ENCODE peak calls at places on chromosome 3, in four cellular contexts. V, H, G and S are unnamed samples.

GRCh38 chr3:81998139-81998755 is 236.8 kb upstream of the GBE1 start:
- DNase-seq in V (no peak), H (no peak), G (peak), S (peak)

GRCh38 chr3:49415931-49416601 is 3.8 kb downstream of the TCTA start:
- DNase-seq in V (no peak), H (peak), G (no peak), S (no peak)

GRCh38 chr3:25182794-25183193 is 245.3 kb upstream of the RARB start:
- DNase-seq in V (no peak), H (no peak), G (no peak), S (no peak)

GRCh38 chr3:155704771-155705559 is 39.9 kb downstream of the PLCH1 start:
- DNase-seq in V (no peak), H (no peak), G (peak), S (no peak)

GRCh38 chr3:17032407-17033034 is 147.8 kb downstream of the PLCL2 start:
- DNase-seq in V (no peak), H (no peak), G (peak), S (no peak)

GRCh38 chr3:106582151-106582550 is 713.3 kb upstream of the CBLB start:
- DNase-seq in V (no peak), H (no peak), G (no peak), S (no peak)

GRCh38 chr3:48273594-48274211 is 32.8 kb downstream of the ZNF589 start:
- DNase-seq in V (peak), H (no peak), G (peak), S (peak)

GRCh38 chr3:136893848-136894443 is 31.9 kb downstream of the NCK1 start:
- DNase-seq in V (no peak), H (no peak), G (peak), S (no peak)

GRCh38 chr3:129608087-129608935 is 1.8 kb upstream of the PLXND1 start:
- DNase-seq in V (no peak), H (no peak), G (no peak), S (peak)

GRCh38 chr3:159364511-159364910 is 562.7 kb downstream of the MFSD1 start:
- DNase-seq in V (no peak), H (no peak), G (peak), S (no peak)

GRCh38 chr3:43155464-43156121 is 49.7 kb upstream of the POMGNT2 start:
- DNase-seq in V (no peak), H (peak), G (peak), S (peak)

GRCh38 chr3:14435175-14436011 is 33.0 kb downstream of the SLC6A6 start:
- DNase-seq in V (no peak), H (no peak), G (no peak), S (peak)

GRCh38 chr3:75249005-75249404 is 415.1 kb upstream of the FRG2C start:
- DNase-seq in V (no peak), H (no peak), G (no peak), S (no peak)

GRCh38 chr3:42654331-42655201 is 1.1 kb downstream of the ZBTB47 start:
- DNase-seq in V (no peak), H (peak), G (no peak), S (peak)

GRCh38 chr3:81758275-81758674 is 3.2 kb downstream of the GBE1 start:
- DNase-seq in V (no peak), H (peak), G (peak), S (no peak)

GRCh38 chr3:120440001-120440703 is 10.6 kb downstream of the FSTL1 start:
- DNase-seq in V (no peak), H (no peak), G (peak), S (no peak)

GRCh38 chr3:24259901-24260512 is 234.6 kb downstream of the THRB start:
- DNase-seq in V (no peak), H (peak), G (no peak), S (no peak)

GRCh38 chr3:100740207-100740606 is 30.9 kb downstream of the TFG start:
- DNase-seq in V (no peak), H (no peak), G (no peak), S (no peak)

GRCh38 chr3:67171841-67172240 is 173.7 kb downstream of the KBTBD8 start:
- DNase-seq in V (no peak), H (no peak), G (no peak), S (no peak)

GRCh38 chr3:12224181-12225147 is 64.4 kb upstream of the PPARG start:
- DNase-seq in V (no peak), H (no peak), G (peak), S (no peak)

GRCh38 chr3:170767576-170767941 is 102.4 kb downstream of the RPL22L1 start:
- DNase-seq in V (no peak), H (no peak), G (no peak), S (no peak)

GRCh38 chr3:151631946-151632345 is 101.8 kb upstream of the AADACL2 start:
- DNase-seq in V (no peak), H (no peak), G (no peak), S (no peak)

GRCh38 chr3:3800076-3800448 is 831 bp downstream of the LRRN1 start:
- DNase-seq in V (no peak), H (peak), G (no peak), S (no peak)

GRCh38 chr3:152779649-152780048 is 55.3 kb upstream of the P2RY1 start:
- DNase-seq in V (no peak), H (no peak), G (no peak), S (no peak)

GRCh38 chr3:52088445-52089367 is 32.3 kb upstream of the DUSP7 start:
- DNase-seq in V (no peak), H (peak), G (no peak), S (no peak)

GRCh38 chr3:195080125-195080524 is 190.8 kb downstream of the XXYLT1 start:
- DNase-seq in V (no peak), H (peak), G (no peak), S (no peak)

GRCh38 chr3:190862209-190863118 is at the start of gene GMNC:
- DNase-seq in V (no peak), H (peak), G (peak), S (peak)

DNA sequence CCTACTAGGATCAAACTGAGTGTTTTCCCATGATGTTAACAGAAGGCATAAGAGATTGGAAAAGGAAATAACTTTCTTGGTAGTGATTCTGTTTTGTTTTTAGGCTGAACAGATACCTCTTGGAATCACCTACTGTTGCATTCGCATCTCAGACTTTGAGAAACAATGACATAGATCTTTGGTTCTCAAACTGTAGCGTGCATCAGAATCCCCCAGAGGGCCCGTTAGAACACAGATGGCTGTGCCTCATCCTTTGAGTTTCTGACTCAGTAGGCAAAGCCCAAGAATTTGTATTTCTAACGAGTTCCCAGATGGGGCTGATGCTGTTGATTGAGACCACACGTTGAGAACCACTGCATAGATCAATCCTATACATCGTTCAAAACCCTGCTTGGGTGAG is 42.5 kb upstream of the SRGAP3 start:
- DNase-seq in V (no peak), H (no peak), G (no peak), S (no peak)
- H3K4me3 ChIP-seq in V (no peak), H (no peak), G (no peak), S (no peak)

GRCh38 chr3:10994311-10994710 is 1.8 kb downstream of the SLC6A1 start:
- DNase-seq in V (no peak), H (no peak), G (no peak), S (no peak)
- H3K4me3 ChIP-seq in V (no peak), H (no peak), G (no peak), S (peak)

DNA sequence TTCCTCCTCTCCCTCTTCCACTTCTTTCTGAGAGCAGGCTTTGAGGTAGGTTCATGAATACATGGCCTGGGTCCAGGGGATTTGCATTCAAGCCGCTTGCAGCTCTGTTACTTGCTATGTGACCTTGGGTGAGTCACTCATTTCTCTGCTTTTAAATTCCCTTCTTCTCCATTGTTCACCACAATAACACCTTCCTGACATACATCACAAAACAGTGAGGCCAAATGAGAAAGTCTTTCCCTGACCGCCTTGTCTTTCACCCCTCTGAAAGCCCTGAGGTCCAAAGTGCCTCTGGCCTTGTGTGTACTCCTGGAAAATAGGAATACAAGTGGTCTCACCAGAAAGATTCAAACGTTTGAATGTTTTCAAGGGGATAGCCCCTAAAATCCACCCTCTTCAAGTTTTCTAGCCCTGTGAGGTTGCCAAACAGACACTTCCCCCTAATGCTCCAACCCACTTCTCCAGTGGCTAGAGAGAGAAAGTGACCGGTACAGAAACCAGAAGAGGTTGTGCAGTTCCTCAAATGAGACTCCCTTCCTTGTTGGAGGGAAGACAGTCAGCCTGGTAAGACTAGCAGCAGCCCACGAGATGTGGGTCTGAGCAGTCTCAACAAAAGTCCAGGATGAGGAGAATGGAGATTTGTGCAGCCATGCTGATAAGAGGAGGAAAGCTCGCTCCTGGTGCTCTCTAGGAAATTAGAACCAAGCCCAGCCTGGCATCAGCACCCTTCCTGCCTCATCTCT is 222.9 kb upstream of the TPRG1 start:
- DNase-seq in V (no peak), H (peak), G (peak), S (no peak)
- H3K4me3 ChIP-seq in V (no peak), H (no peak), G (no peak), S (peak)

GRCh38 chr3:10195692-10196091 is 31.0 kb downstream of the IRAK2 start:
- DNase-seq in V (no peak), H (no peak), G (no peak), S (no peak)

GRCh38 chr3:10196389-10197052 is 31.8 kb downstream of the IRAK2 start:
- DNase-seq in V (no peak), H (no peak), G (peak), S (no peak)

GRCh38 chr3:10198226-10198625 is 33.5 kb downstream of the IRAK2 start:
- DNase-seq in V (no peak), H (no peak), G (no peak), S (no peak)

GRCh38 chr3:10194328-10195071 is 29.8 kb downstream of the IRAK2 start:
- DNase-seq in V (peak), H (peak), G (peak), S (peak)

DNA sequence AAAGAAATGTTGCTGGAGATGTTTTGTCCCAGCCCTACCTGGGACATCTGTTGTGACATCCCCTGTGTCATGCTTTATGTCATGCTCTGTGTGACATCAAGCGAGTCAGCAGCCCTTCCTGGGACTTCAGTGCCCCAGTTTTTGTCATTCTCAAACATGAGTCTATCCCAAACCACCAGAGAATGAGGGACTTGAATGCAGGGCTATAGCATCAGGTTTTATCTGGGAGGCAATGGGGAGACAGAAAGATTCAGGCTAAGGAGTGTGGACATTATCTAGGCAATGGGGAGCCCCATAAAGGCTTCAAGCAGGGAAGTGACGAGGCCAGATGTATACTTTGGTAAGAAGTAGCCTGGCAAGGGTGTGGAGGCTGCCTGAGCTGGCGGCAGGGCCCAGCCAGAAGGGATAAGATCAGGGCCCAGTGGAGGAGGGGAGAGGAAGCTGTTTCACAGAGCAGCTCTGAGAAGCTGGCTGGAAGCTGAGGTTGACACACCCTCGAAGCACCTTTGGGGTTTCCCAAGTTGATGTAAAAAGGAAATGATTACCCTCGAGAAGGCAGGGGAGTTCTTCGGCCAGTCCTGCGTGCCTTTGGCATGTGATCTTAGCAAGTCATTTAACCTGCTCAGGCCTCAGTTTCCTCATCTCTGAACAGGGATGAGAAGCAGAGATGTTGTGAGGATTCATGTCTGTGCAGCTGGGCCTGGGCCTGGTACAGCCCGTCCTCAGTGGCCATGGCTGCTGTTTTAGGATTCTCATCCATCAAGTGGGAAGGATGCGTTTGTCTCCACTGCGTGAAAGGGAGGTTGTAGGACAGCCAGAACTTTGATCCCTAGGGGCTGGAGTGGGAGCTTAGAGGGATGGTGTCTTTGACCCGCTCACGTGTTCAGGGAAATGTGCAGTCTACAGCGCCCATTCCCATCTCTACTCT is 34.3 kb downstream of the IRAK2 start:
- DNase-seq in V (peak), H (peak), G (peak), S (no peak)
- H3K4me3 ChIP-seq in V (no peak), H (no peak), G (no peak), S (no peak)

DNA sequence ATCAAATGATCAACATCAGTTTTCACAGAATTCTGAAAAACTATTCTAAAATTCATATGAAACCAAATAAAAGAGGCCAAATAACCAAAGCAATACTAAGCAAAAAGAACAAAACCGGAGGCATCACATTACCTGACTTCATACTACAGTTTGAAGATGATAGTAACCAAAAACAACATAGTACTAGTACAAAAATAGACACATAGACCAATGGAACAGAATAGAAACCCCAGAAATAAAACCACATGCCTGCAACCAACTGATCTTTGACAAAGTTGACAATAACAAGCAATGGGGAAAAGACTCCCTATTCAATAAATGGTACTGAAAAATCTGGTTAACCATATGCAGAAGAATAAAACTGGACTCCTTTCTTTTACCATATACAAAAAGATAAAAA is 75.7 kb upstream of the FXR1 start:
- DNase-seq in V (no peak), H (no peak), G (no peak), S (no peak)
- H3K4me3 ChIP-seq in V (no peak), H (no peak), G (no peak), S (no peak)

DNA sequence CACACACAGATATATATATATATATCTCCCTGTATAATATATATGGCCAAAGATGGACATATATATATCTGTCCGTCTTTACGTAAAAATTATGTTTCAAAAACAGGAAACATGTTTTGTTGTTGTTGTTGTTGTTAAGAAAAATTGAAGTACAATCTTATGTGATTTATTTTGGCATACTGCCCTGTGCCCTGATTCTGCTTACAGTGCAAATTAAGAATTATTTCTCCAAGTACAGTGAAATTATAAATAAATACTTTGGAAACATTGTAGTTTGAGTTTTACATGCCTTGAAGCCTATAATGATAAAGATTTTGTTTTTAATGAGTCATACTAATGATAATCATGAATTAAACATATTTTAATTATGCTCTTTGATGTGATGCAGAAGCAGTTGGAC is 994.9 kb downstream of the DIPK2A start:
- DNase-seq in V (no peak), H (no peak), G (no peak), S (no peak)
- H3K4me3 ChIP-seq in V (no peak), H (no peak), G (no peak), S (no peak)

GRCh38 chr3:46092704-46093085 is 65.4 kb upstream of the XCR1 start:
- DNase-seq in V (peak), H (no peak), G (no peak), S (no peak)

GRCh38 chr3:46094506-46094905 is 67.2 kb upstream of the XCR1 start:
- DNase-seq in V (no peak), H (no peak), G (no peak), S (no peak)

GRCh38 chr3:46095307-46095706 is 68.0 kb upstream of the XCR1 start:
- DNase-seq in V (peak), H (no peak), G (no peak), S (no peak)

GRCh38 chr3:46091971-46092703 is 64.9 kb upstream of the XCR1 start:
- DNase-seq in V (no peak), H (no peak), G (no peak), S (no peak)

GRCh38 chr3:46093327-46093932 is 66.1 kb upstream of the XCR1 start:
- DNase-seq in V (no peak), H (no peak), G (no peak), S (no peak)
- H3K4me3 ChIP-seq in V (no peak), H (no peak), G (no peak), S (no peak)

DNA sequence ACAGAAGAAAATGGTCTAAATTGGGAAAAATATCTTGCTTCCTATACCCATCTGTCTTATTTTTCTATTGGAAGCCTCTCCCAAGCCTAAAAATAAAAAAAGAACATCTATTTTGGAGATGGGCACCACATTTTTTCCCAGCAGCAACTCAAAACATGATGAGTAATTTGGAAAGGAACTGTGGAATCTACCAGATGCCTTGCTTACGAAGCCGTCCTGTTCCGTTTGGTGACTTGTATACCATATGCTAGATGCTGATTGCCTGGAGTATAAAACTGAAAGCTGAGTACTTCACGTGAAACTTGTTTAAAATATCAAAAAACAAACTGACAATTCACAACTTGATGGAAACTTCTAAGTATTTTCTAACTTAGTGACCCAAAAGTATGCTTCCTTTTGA is 491.0 kb downstream of the ROBO2 start:
- DNase-seq in V (no peak), H (no peak), G (no peak), S (no peak)
- H3K4me3 ChIP-seq in V (no peak), H (no peak), G (no peak), S (no peak)

DNA sequence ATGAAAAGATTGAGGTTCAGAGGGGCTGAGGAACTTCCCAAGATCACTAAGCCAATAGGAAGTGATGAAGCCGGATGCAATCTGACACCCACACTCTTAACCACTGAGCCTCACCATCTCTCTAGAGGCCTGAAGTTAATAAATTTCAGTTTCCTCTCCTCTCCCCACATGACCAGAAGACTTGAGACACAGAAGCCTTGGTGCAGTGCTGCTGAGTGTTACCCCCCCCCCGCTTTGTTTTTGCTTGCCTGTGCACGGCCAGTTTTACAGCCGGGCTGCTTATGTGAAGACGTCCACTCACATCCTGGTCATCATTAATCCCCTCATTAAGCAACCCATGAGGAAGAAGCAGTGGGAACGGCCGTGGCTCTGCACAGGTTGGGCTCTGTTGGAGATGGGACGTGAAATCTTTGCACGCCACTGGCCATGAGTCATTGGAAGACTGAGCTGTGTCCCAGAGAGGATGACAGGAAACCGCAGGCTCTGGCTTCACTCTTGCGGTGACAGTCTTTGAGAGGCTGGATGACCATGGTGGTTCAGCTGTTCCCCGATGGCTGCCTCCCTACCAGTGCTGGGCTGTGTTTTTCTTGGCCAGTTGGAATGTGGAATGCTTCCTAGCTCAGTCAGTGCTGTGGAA is 232.5 kb upstream of the LRTM1 start:
- DNase-seq in V (peak), H (peak), G (no peak), S (peak)
- H3K4me3 ChIP-seq in V (no peak), H (no peak), G (no peak), S (no peak)